ENCODE peak calls at places on chromosomes 3 and 15, in four cellular contexts. One of them, this sample, is unnamed.

GRCh38 chr15:31037731-31038477 is 46.5 kb upstream of the MTMR10 start:
- DNase-seq in H9: no peak
- DNase-seq in left lung: no peak
- DNase-seq in colonic mucosa: no peak
- DNase-seq in this sample: no peak

GRCh38 chr3:121073011-121073410 is 165.0 kb downstream of the STXBP5L start:
- DNase-seq in left lung: no peak
- DNase-seq in H9: no peak
- DNase-seq in colonic mucosa: no peak
- DNase-seq in this sample: no peak

GRCh38 chr15:89754361-89755154 is 3.5 kb upstream of the MESP1 start:
- DNase-seq in H9: no peak
- DNase-seq in colonic mucosa: no peak
- DNase-seq in left lung: no peak
- DNase-seq in this sample: no peak

GRCh38 chr3:110526732-110527727 is 544.6 kb upstream of the NECTIN3 start:
- DNase-seq in colonic mucosa: no peak
- DNase-seq in H9: no peak
- DNase-seq in left lung: no peak
- DNase-seq in this sample: no peak

GRCh38 chr3:76387000-76387399 is 601.7 kb upstream of the ZNF717 start:
- DNase-seq in colonic mucosa: no peak
- DNase-seq in H9: no peak
- DNase-seq in left lung: no peak
- DNase-seq in this sample: no peak

GRCh38 chr15:96612917-96613316 is 282.4 kb downstream of the NR2F2 start:
- DNase-seq in H9: no peak
- DNase-seq in left lung: no peak
- DNase-seq in colonic mucosa: no peak
- DNase-seq in this sample: no peak

GRCh38 chr3:171199473-171199829 is 172.9 kb upstream of the SLC2A2 start:
- DNase-seq in H9: no peak
- DNase-seq in colonic mucosa: no peak
- DNase-seq in left lung: no peak
- DNase-seq in this sample: no peak

GRCh38 chr15:73051402-73051810 is 857 bp upstream of the NEO1 start:
- DNase-seq in colonic mucosa: peak; percentile 74
- DNase-seq in left lung: peak; percentile 85
- DNase-seq in H9: no peak
- DNase-seq in this sample: no peak

GRCh38 chr3:172210355-172210754 is 171.0 kb downstream of the FNDC3B start:
- DNase-seq in colonic mucosa: no peak
- DNase-seq in left lung: no peak
- DNase-seq in H9: no peak
- DNase-seq in this sample: peak; percentile 79

GRCh38 chr3:184380210-184380626 is 364 bp downstream of the CHRD start:
- DNase-seq in H9: peak; percentile 71
- DNase-seq in colonic mucosa: peak; percentile 55
- DNase-seq in left lung: peak; percentile 88
- DNase-seq in this sample: no peak

GRCh38 chr3:197028711-197029510 is 706 bp downstream of the MELTF start:
- DNase-seq in colonic mucosa: peak; percentile 36
- DNase-seq in left lung: no peak
- DNase-seq in H9: peak; percentile 38
- DNase-seq in this sample: no peak

GRCh38 chr3:160401301-160402095 is 2.0 kb downstream of the SMC4 start:
- DNase-seq in H9: no peak
- DNase-seq in left lung: no peak
- DNase-seq in colonic mucosa: peak; percentile 37
- DNase-seq in this sample: peak; percentile 10

GRCh38 chr3:29064085-29064484 is 216.8 kb upstream of the RBMS3 start:
- DNase-seq in left lung: no peak
- DNase-seq in colonic mucosa: no peak
- DNase-seq in H9: no peak
- DNase-seq in this sample: no peak

GRCh38 chr3:108441081-108441507 is 69.3 kb downstream of the MYH15 start:
- DNase-seq in colonic mucosa: no peak
- DNase-seq in left lung: no peak
- DNase-seq in H9: no peak
- DNase-seq in this sample: no peak

GRCh38 chr3:112362221-112362620 is 29.3 kb downstream of the CD200 start:
- DNase-seq in left lung: no peak
- DNase-seq in H9: no peak
- DNase-seq in colonic mucosa: no peak
- DNase-seq in this sample: no peak

GRCh38 chr15:93001156-93001555 is 87.9 kb downstream of the RGMA start:
- DNase-seq in H9: no peak
- DNase-seq in colonic mucosa: no peak
- DNase-seq in left lung: no peak
- DNase-seq in this sample: no peak

DNA sequence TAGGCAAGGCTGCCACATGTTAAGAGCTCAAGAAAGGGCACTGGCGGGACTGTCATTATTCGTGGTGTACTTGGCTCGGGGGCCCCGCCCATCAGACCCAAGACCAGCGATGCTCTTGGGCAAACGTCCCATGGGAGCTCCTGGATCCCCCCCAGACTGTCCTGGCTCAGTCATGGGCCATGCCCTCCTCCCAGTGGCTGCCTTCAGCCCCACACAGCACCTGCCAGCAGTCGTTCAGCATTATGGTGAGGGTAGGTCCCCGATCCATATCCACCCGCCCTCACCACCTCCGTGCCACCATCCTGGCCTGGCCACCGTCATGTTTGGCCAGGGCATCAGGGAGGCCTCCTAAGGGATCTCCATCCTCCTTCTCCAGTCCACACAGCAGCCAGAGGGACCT is 51.4 kb upstream of the IQSEC1 start:
- DNase-seq in left lung: peak; percentile 52
- DNase-seq in H9: no peak
- DNase-seq in colonic mucosa: no peak
- DNase-seq in this sample: no peak
- H3K27me3 ChIP-seq in left lung: peaks cover 5% of the 10 kb centered on the region
- H3K27me3 ChIP-seq in H9: no peaks in the 10 kb centered on the region
- H3K27me3 ChIP-seq in colonic mucosa: no peaks in the 10 kb centered on the region
- H3K27me3 ChIP-seq in this sample: no peaks in the 10 kb centered on the region

GRCh38 chr3:158339638-158340037 is 229.7 kb downstream of the RSRC1 start:
- DNase-seq in left lung: no peak
- DNase-seq in H9: no peak
- DNase-seq in colonic mucosa: no peak
- DNase-seq in this sample: no peak

DNA sequence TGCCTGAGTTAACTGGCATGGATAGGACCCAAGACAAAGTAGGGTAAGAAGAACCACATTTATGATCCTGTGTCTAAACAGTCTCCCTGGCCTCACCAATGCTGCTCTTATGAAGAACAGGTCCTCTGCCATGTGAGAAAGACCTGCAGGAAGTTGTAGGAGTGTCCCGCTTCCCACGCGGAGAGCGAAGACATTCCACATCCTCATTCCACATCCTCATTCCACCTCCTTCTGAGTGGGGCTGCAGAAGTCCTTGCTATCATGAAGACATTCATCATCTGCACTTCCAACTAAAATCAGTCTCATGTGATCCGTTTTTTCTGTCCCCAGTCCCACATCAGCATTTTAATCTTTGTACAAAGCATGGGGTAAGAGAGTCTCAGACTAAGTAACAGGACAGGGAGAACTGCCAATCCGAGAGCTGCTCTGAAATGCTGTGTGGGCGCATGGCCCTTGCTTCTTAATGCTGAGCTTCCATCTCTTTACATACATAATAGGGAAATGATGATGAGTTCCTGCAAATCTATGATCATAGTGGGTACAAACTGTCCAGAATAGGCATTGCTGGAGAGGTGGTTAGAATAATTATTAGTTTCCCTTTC is 227.2 kb downstream of the RSRC1 start:
- DNase-seq in colonic mucosa: no peak
- DNase-seq in H9: no peak
- DNase-seq in left lung: no peak
- DNase-seq in this sample: no peak
- H3K27ac ChIP-seq in colonic mucosa: no peak overlapping the region
- H3K27ac ChIP-seq in H9: no peak overlapping the region
- H3K27ac ChIP-seq in left lung: no peak overlapping the region
- H3K27ac ChIP-seq in this sample: no peak overlapping the region

DNA sequence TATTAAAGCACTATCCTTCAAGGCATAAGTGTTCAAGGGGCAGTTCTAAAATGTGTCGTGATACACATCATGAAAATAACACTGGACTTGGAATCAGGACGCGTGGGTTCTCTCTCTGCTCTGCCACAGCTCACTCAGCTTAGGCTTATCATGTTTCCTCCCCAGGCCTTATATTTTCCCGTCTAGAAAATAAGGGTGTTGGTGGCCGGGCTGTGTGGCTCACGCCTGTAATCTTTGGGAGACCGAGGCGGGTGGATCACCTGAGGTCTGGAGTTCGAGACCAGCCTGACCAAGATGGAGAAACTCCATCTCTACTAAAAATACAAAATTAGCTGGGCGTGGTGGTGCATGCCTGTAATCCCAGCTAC is 223.0 kb downstream of the OPA1 start:
- DNase-seq in H9: no peak
- DNase-seq in colonic mucosa: no peak
- DNase-seq in left lung: no peak
- DNase-seq in this sample: no peak
- H3K27me3 ChIP-seq in H9: no peaks in the 10 kb centered on the region
- H3K27me3 ChIP-seq in colonic mucosa: no peaks in the 10 kb centered on the region
- H3K27me3 ChIP-seq in left lung: no peaks in the 10 kb centered on the region
- H3K27me3 ChIP-seq in this sample: no peaks in the 10 kb centered on the region

DNA sequence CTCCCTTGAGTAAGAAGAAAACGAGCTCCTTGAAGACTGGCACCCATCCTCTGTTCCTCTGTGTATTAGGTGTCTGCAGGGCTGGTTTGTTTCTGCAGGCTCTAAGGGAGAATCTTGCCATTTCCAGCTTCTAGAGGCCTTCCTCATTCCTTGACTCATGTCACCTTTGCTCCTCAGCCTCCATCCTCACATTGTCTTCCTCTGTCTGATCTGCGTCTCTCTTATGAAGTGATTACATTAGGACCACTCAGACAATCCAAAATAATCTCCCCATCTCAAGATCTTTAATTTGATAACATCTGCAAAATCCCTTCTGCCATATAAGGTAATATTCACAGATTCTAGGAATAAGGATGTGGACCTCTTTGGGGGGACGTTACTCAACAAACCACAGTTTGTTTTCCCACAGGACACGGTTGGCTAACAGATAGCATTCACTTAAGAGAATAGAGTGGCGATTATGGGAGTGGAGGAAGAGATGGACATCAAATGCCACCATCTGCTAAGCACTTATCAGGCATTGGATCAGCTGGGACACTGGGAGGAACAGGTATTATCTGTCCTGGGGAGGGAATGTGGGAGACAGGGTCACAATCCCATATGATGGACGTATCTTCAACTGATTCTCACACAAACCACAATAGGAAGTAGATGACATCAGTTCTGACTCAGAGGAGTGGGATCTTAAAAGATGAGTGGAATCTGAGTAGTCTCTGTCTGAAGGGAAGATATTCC is 17.2 kb downstream of the ARHGAP31 start:
- DNase-seq in H9: no peak
- DNase-seq in left lung: no peak
- DNase-seq in colonic mucosa: no peak
- DNase-seq in this sample: no peak
- H3K27ac ChIP-seq in H9: no peak overlapping the region
- H3K27ac ChIP-seq in left lung: no peak overlapping the region
- H3K27ac ChIP-seq in colonic mucosa: no peak overlapping the region
- H3K27ac ChIP-seq in this sample: no peak overlapping the region

DNA sequence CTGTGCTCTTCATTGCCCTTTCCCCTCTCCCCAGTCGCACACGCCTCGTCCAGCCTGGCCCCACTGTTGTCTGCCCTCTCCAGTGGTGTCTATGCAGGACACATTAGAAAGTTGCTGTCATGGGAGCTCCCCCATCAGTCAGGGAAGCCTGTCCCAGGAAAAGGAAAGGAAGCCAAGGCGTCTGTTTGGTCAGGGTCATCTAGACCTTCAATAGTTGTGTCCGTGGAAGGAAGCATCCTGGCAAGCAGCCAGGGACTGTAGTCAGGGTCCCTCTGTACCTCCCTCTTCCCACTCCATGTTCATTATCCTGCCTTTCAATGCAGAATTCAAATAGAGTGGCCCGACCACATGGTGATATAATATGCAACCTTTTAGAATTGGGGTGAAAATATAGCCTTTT is 60.7 kb upstream of the RAB6B start:
- DNase-seq in H9: no peak
- DNase-seq in colonic mucosa: no peak
- DNase-seq in left lung: no peak
- DNase-seq in this sample: no peak
- H3K27me3 ChIP-seq in H9: no peaks in the 10 kb centered on the region
- H3K27me3 ChIP-seq in colonic mucosa: no peaks in the 10 kb centered on the region
- H3K27me3 ChIP-seq in left lung: no peaks in the 10 kb centered on the region
- H3K27me3 ChIP-seq in this sample: no peaks in the 10 kb centered on the region

GRCh38 chr3:12143949-12144504 is 14.7 kb downstream of the TIMP4 start:
- DNase-seq in H9: no peak
- DNase-seq in colonic mucosa: no peak
- DNase-seq in left lung: no peak
- DNase-seq in this sample: peak; percentile 70

GRCh38 chr3:12141350-12141749 is 17.4 kb downstream of the TIMP4 start:
- DNase-seq in H9: no peak
- DNase-seq in colonic mucosa: no peak
- DNase-seq in left lung: no peak
- DNase-seq in this sample: no peak

GRCh38 chr3:12139111-12139511 is 19.6 kb downstream of the TIMP4 start:
- DNase-seq in colonic mucosa: no peak
- DNase-seq in left lung: no peak
- DNase-seq in H9: peak; percentile 57
- DNase-seq in this sample: no peak

GRCh38 chr3:12138044-12138443 is 20.7 kb downstream of the TIMP4 start:
- DNase-seq in H9: peak; percentile 44
- DNase-seq in colonic mucosa: peak; percentile 54
- DNase-seq in left lung: no peak
- DNase-seq in this sample: no peak

GRCh38 chr3:12142476-12142875 is 16.2 kb downstream of the TIMP4 start:
- DNase-seq in H9: no peak
- DNase-seq in colonic mucosa: no peak
- DNase-seq in left lung: no peak
- DNase-seq in this sample: no peak
- H3K27ac ChIP-seq in H9: no peak overlapping the region
- H3K27ac ChIP-seq in colonic mucosa: no peak overlapping the region
- H3K27ac ChIP-seq in left lung: no peak overlapping the region
- H3K27ac ChIP-seq in this sample: peak overlapping the region; percentile 87

GRCh38 chr3:169146866-169147245 is 516.7 kb downstream of the MECOM start:
- DNase-seq in H9: no peak
- DNase-seq in colonic mucosa: peak; percentile 31
- DNase-seq in left lung: no peak
- DNase-seq in this sample: no peak
- H3K27me3 ChIP-seq in H9: peaks cover 22% of the 10 kb centered on the region
- H3K27me3 ChIP-seq in colonic mucosa: peaks cover 3% of the 10 kb centered on the region
- H3K27me3 ChIP-seq in left lung: peaks cover 77% of the 10 kb centered on the region
- H3K27me3 ChIP-seq in this sample: no peaks in the 10 kb centered on the region

GRCh38 chr3:9669720-9670432 is 20.6 kb downstream of the MTMR14 start:
- DNase-seq in left lung: no peak
- DNase-seq in H9: no peak
- DNase-seq in colonic mucosa: no peak
- DNase-seq in this sample: no peak
- H3K27ac ChIP-seq in left lung: peak overlapping the region; percentile 28
- H3K27ac ChIP-seq in H9: no peak overlapping the region
- H3K27ac ChIP-seq in colonic mucosa: no peak overlapping the region
- H3K27ac ChIP-seq in this sample: no peak overlapping the region

DNA sequence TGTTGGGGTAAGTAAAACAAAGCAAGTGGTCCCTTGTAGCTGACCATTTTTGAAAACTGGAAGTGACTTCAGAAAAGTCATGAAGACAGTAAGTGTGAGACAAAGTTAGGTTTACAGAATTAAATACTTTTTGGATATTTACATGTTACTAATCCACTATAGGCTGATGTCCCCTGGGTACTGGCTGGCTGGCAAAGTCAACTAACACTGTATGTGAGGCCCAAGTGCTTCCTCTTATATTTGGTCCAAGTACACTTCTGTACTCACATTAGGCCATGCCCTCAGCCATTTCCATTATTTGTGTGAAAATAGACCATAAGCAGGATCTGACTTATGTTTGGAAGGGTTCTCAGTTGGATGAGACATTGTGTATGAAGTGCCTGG is 5.5 kb upstream of the LEKR1 start:
- DNase-seq in left lung: no peak
- DNase-seq in colonic mucosa: no peak
- DNase-seq in H9: no peak
- DNase-seq in this sample: no peak
- H3K27me3 ChIP-seq in left lung: peaks cover 10% of the 10 kb centered on the region
- H3K27me3 ChIP-seq in colonic mucosa: no peaks in the 10 kb centered on the region
- H3K27me3 ChIP-seq in H9: peaks cover 23% of the 10 kb centered on the region
- H3K27me3 ChIP-seq in this sample: no peaks in the 10 kb centered on the region